ENCODE peak calls at places on chromosomes 16 and 17, in six cellular contexts. One of them, this sample, is unnamed.

GRCh38 chr16:48537275-48537674 is 72.7 kb downstream of the N4BP1 start:
- DNase-seq in mammary epithelial cell: no peak
- DNase-seq in PC-9: no peak
- DNase-seq in prostate gland: no peak
- DNase-seq in WTC11: no peak
- DNase-seq in heart left ventricle: no peak
- DNase-seq in this sample: no peak

GRCh38 chr17:49187301-49187700 is 23.1 kb downstream of the GNGT2 start:
- DNase-seq in prostate gland: no peak
- DNase-seq in PC-9: no peak
- DNase-seq in mammary epithelial cell: no peak
- DNase-seq in WTC11: no peak
- DNase-seq in heart left ventricle: no peak
- DNase-seq in this sample: no peak

GRCh38 chr17:17751489-17751995 is 70.3 kb downstream of the RAI1 start:
- DNase-seq in heart left ventricle: no peak
- DNase-seq in mammary epithelial cell: no peak
- DNase-seq in PC-9: peak
- DNase-seq in prostate gland: no peak
- DNase-seq in WTC11: no peak
- DNase-seq in this sample: no peak

GRCh38 chr17:75493476-75494129 is 21.7 kb downstream of the CASKIN2 start:
- DNase-seq in PC-9: no peak
- DNase-seq in prostate gland: no peak
- DNase-seq in WTC11: no peak
- DNase-seq in heart left ventricle: no peak
- DNase-seq in mammary epithelial cell: no peak
- DNase-seq in this sample: no peak

GRCh38 chr16:69469807-69470561 is 45.6 kb downstream of the CYB5B start:
- DNase-seq in PC-9: no peak
- DNase-seq in prostate gland: no peak
- DNase-seq in heart left ventricle: no peak
- DNase-seq in WTC11: no peak
- DNase-seq in mammary epithelial cell: no peak
- DNase-seq in this sample: no peak

GRCh38 chr16:79287424-79287917 is 313.1 kb downstream of the MAF start:
- DNase-seq in PC-9: no peak
- DNase-seq in heart left ventricle: no peak
- DNase-seq in mammary epithelial cell: no peak
- DNase-seq in prostate gland: no peak
- DNase-seq in WTC11: no peak
- DNase-seq in this sample: no peak

GRCh38 chr17:75831032-75831567 is 13.1 kb downstream of the UNC13D start:
- DNase-seq in WTC11: peak
- DNase-seq in mammary epithelial cell: no peak
- DNase-seq in prostate gland: no peak
- DNase-seq in PC-9: no peak
- DNase-seq in heart left ventricle: no peak
- DNase-seq in this sample: no peak

GRCh38 chr17:59842901-59843652 is 49.7 kb downstream of the TUBD1 start:
- DNase-seq in WTC11: no peak
- DNase-seq in PC-9: peak
- DNase-seq in prostate gland: peak
- DNase-seq in mammary epithelial cell: peak
- DNase-seq in heart left ventricle: no peak
- DNase-seq in this sample: no peak

GRCh38 chr17:70158180-70158579 is 11.2 kb upstream of the KCNJ2 start:
- DNase-seq in mammary epithelial cell: no peak
- DNase-seq in prostate gland: no peak
- DNase-seq in PC-9: no peak
- DNase-seq in WTC11: no peak
- DNase-seq in heart left ventricle: no peak
- DNase-seq in this sample: no peak

GRCh38 chr16:67169642-67170167 is 633 bp upstream of the NOL3 start:
- DNase-seq in heart left ventricle: no peak
- DNase-seq in prostate gland: no peak
- DNase-seq in mammary epithelial cell: no peak
- DNase-seq in WTC11: peak
- DNase-seq in PC-9: no peak
- DNase-seq in this sample: no peak

GRCh38 chr17:32452281-32452680 is 8.0 kb downstream of the PSMD11 start:
- DNase-seq in PC-9: no peak
- DNase-seq in mammary epithelial cell: no peak
- DNase-seq in prostate gland: no peak
- DNase-seq in heart left ventricle: no peak
- DNase-seq in WTC11: no peak
- DNase-seq in this sample: no peak

GRCh38 chr16:29811170-29811895 is 660 bp upstream of the PRRT2 start:
- DNase-seq in PC-9: peak
- DNase-seq in WTC11: peak
- DNase-seq in mammary epithelial cell: peak
- DNase-seq in prostate gland: peak
- DNase-seq in heart left ventricle: peak
- DNase-seq in this sample: peak

GRCh38 chr16:87733190-87733589 is 32.6 kb downstream of the KLHDC4 start:
- DNase-seq in mammary epithelial cell: no peak
- DNase-seq in heart left ventricle: no peak
- DNase-seq in prostate gland: no peak
- DNase-seq in WTC11: no peak
- DNase-seq in PC-9: no peak
- DNase-seq in this sample: no peak

GRCh38 chr17:79919164-79919585 is 79.9 kb upstream of the CBX4 start:
- DNase-seq in PC-9: peak
- DNase-seq in heart left ventricle: peak
- DNase-seq in mammary epithelial cell: peak
- DNase-seq in WTC11: no peak
- DNase-seq in prostate gland: peak
- DNase-seq in this sample: peak

GRCh38 chr16:52450906-52451305 is 96.0 kb downstream of the TOX3 start:
- DNase-seq in mammary epithelial cell: no peak
- DNase-seq in PC-9: no peak
- DNase-seq in heart left ventricle: no peak
- DNase-seq in WTC11: no peak
- DNase-seq in prostate gland: no peak
- DNase-seq in this sample: no peak

GRCh38 chr17:29176500-29177351 is 3.5 kb downstream of the MYO18A start:
- DNase-seq in heart left ventricle: peak
- DNase-seq in WTC11: peak
- DNase-seq in mammary epithelial cell: peak
- DNase-seq in prostate gland: peak
- DNase-seq in PC-9: peak
- DNase-seq in this sample: no peak

GRCh38 chr17:61496957-61497653 is 44.9 kb downstream of the TBX4 start:
- DNase-seq in WTC11: no peak
- DNase-seq in PC-9: no peak
- DNase-seq in prostate gland: no peak
- DNase-seq in mammary epithelial cell: no peak
- DNase-seq in heart left ventricle: no peak
- DNase-seq in this sample: no peak

GRCh38 chr17:76540381-76541300 is 797 bp downstream of the PRCD start:
- DNase-seq in WTC11: peak
- DNase-seq in heart left ventricle: peak
- DNase-seq in mammary epithelial cell: peak
- DNase-seq in prostate gland: peak
- DNase-seq in PC-9: peak
- DNase-seq in this sample: peak

GRCh38 chr17:58409432-58409831 is 7.9 kb downstream of the RNF43 start:
- DNase-seq in PC-9: no peak
- DNase-seq in WTC11: no peak
- DNase-seq in heart left ventricle: no peak
- DNase-seq in prostate gland: no peak
- DNase-seq in mammary epithelial cell: no peak
- DNase-seq in this sample: no peak

GRCh38 chr17:12081720-12082119 is 61.0 kb downstream of the MAP2K4 start:
- DNase-seq in PC-9: no peak
- DNase-seq in WTC11: no peak
- DNase-seq in prostate gland: no peak
- DNase-seq in heart left ventricle: no peak
- DNase-seq in mammary epithelial cell: no peak
- DNase-seq in this sample: no peak

GRCh38 chr16:85963746-85964370 is 64.9 kb downstream of the IRF8 start:
- DNase-seq in WTC11: no peak
- DNase-seq in prostate gland: peak
- DNase-seq in mammary epithelial cell: no peak
- DNase-seq in PC-9: no peak
- DNase-seq in heart left ventricle: peak
- DNase-seq in this sample: no peak

GRCh38 chr17:17609121-17609520 is 17.6 kb upstream of the PEMT start:
- DNase-seq in mammary epithelial cell: no peak
- DNase-seq in WTC11: peak
- DNase-seq in PC-9: no peak
- DNase-seq in prostate gland: no peak
- DNase-seq in heart left ventricle: no peak
- DNase-seq in this sample: no peak

GRCh38 chr17:41814195-41814594 is 1.4 kb downstream of the FKBP10 start:
- DNase-seq in PC-9: no peak
- DNase-seq in heart left ventricle: no peak
- DNase-seq in mammary epithelial cell: no peak
- DNase-seq in prostate gland: no peak
- DNase-seq in WTC11: no peak
- DNase-seq in this sample: no peak

GRCh38 chr17:38435795-38436194 is 7.5 kb downstream of the ARHGAP23 start:
- DNase-seq in heart left ventricle: no peak
- DNase-seq in mammary epithelial cell: no peak
- DNase-seq in prostate gland: no peak
- DNase-seq in PC-9: no peak
- DNase-seq in WTC11: no peak
- DNase-seq in this sample: no peak

GRCh38 chr16:81519298-81520150 is 74.9 kb downstream of the CMIP start:
- DNase-seq in heart left ventricle: no peak
- DNase-seq in prostate gland: no peak
- DNase-seq in PC-9: no peak
- DNase-seq in mammary epithelial cell: no peak
- DNase-seq in WTC11: no peak
- DNase-seq in this sample: no peak

GRCh38 chr17:35074711-35075707 is 11.5 kb upstream of the RFFL start:
- DNase-seq in prostate gland: no peak
- DNase-seq in PC-9: no peak
- DNase-seq in mammary epithelial cell: no peak
- DNase-seq in WTC11: no peak
- DNase-seq in heart left ventricle: no peak
- DNase-seq in this sample: no peak

GRCh38 chr17:1197781-1198490 is 18.2 kb upstream of the ABR start:
- DNase-seq in prostate gland: no peak
- DNase-seq in PC-9: no peak
- DNase-seq in WTC11: no peak
- DNase-seq in mammary epithelial cell: no peak
- DNase-seq in heart left ventricle: peak
- DNase-seq in this sample: peak
- TF ChIP-seq CTCF in prostate gland: no peak
- TF ChIP-seq CTCF in PC-9: no peak
- TF ChIP-seq CTCF in WTC11: no peak
- TF ChIP-seq CTCF in mammary epithelial cell: no peak
- TF ChIP-seq CTCF in heart left ventricle: no peak
- TF ChIP-seq CTCF in this sample: no peak

DNA sequence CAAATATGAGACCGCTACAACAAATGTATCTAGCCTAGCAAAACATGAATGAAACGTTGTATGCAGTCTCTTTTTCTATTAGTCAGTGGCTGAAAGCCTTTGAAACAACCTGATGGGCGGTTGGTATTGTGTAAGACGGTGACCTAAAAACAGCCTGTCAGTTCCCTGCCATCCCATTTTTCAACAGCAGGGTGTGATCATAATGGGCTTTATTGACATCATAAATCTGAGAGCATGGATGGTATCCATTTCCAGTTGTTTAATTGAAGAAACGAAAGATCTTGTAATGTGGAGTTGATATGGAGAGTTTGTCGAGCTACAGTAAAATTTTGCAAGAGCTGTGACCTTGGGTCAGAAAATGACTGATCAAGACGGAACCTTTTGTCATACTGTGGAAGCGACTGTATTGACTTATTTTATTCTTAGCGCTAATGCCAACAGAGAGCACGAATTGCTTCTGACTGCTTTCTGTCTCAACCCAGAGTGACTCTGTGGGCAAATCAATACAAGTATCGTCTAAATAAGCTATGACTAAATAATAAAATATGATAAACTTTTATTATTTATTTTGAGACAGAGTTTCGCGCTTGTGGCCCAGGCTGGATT is 12.3 kb upstream of the MEIOB start:
- DNase-seq in heart left ventricle: no peak
- DNase-seq in WTC11: no peak
- DNase-seq in PC-9: no peak
- DNase-seq in mammary epithelial cell: no peak
- DNase-seq in prostate gland: no peak
- DNase-seq in this sample: no peak
- TF ChIP-seq CTCF in heart left ventricle: no peak
- TF ChIP-seq CTCF in WTC11: no peak
- TF ChIP-seq CTCF in PC-9: peak
- TF ChIP-seq CTCF in mammary epithelial cell: peak
- TF ChIP-seq CTCF in prostate gland: no peak
- TF ChIP-seq CTCF in this sample: no peak

GRCh38 chr16:23527961-23528634 is 17.8 kb upstream of the GGA2 start:
- DNase-seq in prostate gland: no peak
- DNase-seq in heart left ventricle: no peak
- DNase-seq in PC-9: no peak
- DNase-seq in WTC11: no peak
- DNase-seq in mammary epithelial cell: no peak
- DNase-seq in this sample: no peak
- TF ChIP-seq CTCF in prostate gland: no peak
- TF ChIP-seq CTCF in heart left ventricle: no peak
- TF ChIP-seq CTCF in PC-9: no peak
- TF ChIP-seq CTCF in WTC11: no peak
- TF ChIP-seq CTCF in mammary epithelial cell: no peak
- TF ChIP-seq CTCF in this sample: no peak

GRCh38 chr17:8056232-8056975 is 17.5 kb downstream of the ALOX15B start:
- DNase-seq in PC-9: peak
- DNase-seq in WTC11: peak
- DNase-seq in prostate gland: peak
- DNase-seq in mammary epithelial cell: peak
- DNase-seq in heart left ventricle: no peak
- DNase-seq in this sample: no peak

GRCh38 chr17:8055851-8056231 is 17.0 kb downstream of the ALOX15B start:
- DNase-seq in mammary epithelial cell: no peak
- DNase-seq in prostate gland: no peak
- DNase-seq in PC-9: no peak
- DNase-seq in WTC11: no peak
- DNase-seq in heart left ventricle: no peak
- DNase-seq in this sample: peak

GRCh38 chr17:8056976-8057625 is 18.2 kb downstream of the ALOX15B start:
- DNase-seq in mammary epithelial cell: no peak
- DNase-seq in prostate gland: no peak
- DNase-seq in heart left ventricle: no peak
- DNase-seq in PC-9: no peak
- DNase-seq in WTC11: no peak
- DNase-seq in this sample: no peak

GRCh38 chr17:8059131-8059530 is 20.3 kb downstream of the ALOX15B start:
- DNase-seq in prostate gland: no peak
- DNase-seq in PC-9: no peak
- DNase-seq in WTC11: no peak
- DNase-seq in heart left ventricle: no peak
- DNase-seq in mammary epithelial cell: peak
- DNase-seq in this sample: no peak

GRCh38 chr17:8057691-8058114 is 18.8 kb downstream of the ALOX15B start:
- DNase-seq in prostate gland: peak
- DNase-seq in WTC11: peak
- DNase-seq in heart left ventricle: no peak
- DNase-seq in PC-9: peak
- DNase-seq in mammary epithelial cell: peak
- DNase-seq in this sample: peak
- TF ChIP-seq CTCF in prostate gland: peak
- TF ChIP-seq CTCF in WTC11: peak
- TF ChIP-seq CTCF in heart left ventricle: peak
- TF ChIP-seq CTCF in PC-9: peak
- TF ChIP-seq CTCF in mammary epithelial cell: peak
- TF ChIP-seq CTCF in this sample: peak

This sample was measured in dorsolateral prefrontal cortex.